ENCODE peak calls at places on chromosomes 12 and 14, in five cellular contexts. T is left lung; X is stimulated activated naive CD8-positive, alpha-beta T cell treated with anti-CD3 and anti-CD28 coated beads, Interleukin-15, Interleukin-2, amounts not matched to agents 100 U/mL and 50 U/mL, for 24 hours; F is activated CD4-positive, alpha-beta T cell treated with anti-CD3 and anti-CD28 coated beads for 1 hour; E is stimulated activated CD4-positive, alpha-beta T cell treated with anti-CD3 and anti-CD28 coated beads, Interleukin-15, amount 100 ng/mL, for 24 hours. O is an unnamed sample.

GRCh38 chr14:61671086-61671485 is 24.2 kb upstream of the HIF1A start:
- DNase-seq in T (no peak), X (no peak), F (no peak), E (peak; percentile 47), O (no peak)

GRCh38 chr12:13367973-13368372 is 171.4 kb downstream of the EMP1 start:
- DNase-seq in T (no peak), X (no peak), F (no peak), E (no peak), O (no peak)

GRCh38 chr12:117643971-117644370 is 282.5 kb upstream of the NOS1 start:
- DNase-seq in T (no peak), X (no peak), F (no peak), E (no peak), O (no peak)

GRCh38 chr14:77197988-77198387 is 16.4 kb downstream of the TMEM63C start:
- DNase-seq in T (no peak), X (no peak), F (no peak), E (no peak), O (no peak)

GRCh38 chr12:122166422-122167327 is 7.3 kb downstream of the IL31 start:
- DNase-seq in T (no peak), X (peak; percentile 47), F (no peak), E (peak; percentile 70), O (no peak)

GRCh38 chr12:1864867-1865266 is 44.5 kb downstream of the LRTM2 start:
- DNase-seq in T (no peak), X (no peak), F (no peak), E (no peak), O (no peak)

GRCh38 chr14:103361868-103362267 is 23.3 kb upstream of the MARK3 start:
- DNase-seq in T (no peak), X (peak; percentile 17), F (no peak), E (no peak), O (no peak)

GRCh38 chr12:107330901-107331431 is 237.6 kb upstream of the CRY1 start:
- DNase-seq in T (no peak), X (peak; percentile 52), F (no peak), E (peak; percentile 43), O (no peak)

GRCh38 chr12:114913871-114914801 is 230.2 kb upstream of the TBX3 start:
- DNase-seq in T (no peak), X (no peak), F (no peak), E (no peak), O (no peak)

GRCh38 chr14:37776791-37777499 is 181.5 kb downstream of the TTC6 start:
- DNase-seq in T (no peak), X (no peak), F (no peak), E (no peak), O (no peak)

GRCh38 chr12:107775093-107775721 is 703 bp downstream of the ASCL4 start:
- DNase-seq in T (peak; percentile 74), X (peak; percentile 22), F (no peak), E (peak; percentile 24), O (no peak)